ENCODE peak calls at places on chromosomes 13 and 19, in ten cellular contexts. A, D, T, W, Z, M, O, Q, X and J are unnamed samples.

GRCh38 chr19:28019901-28020300 is 1193.0 kb downstream of the UQCRFS1 start:
- DNase-seq in A (no peak), D (no peak), T (no peak), W (no peak), Z (no peak), M (no peak), O (no peak), Q (no peak), X (no peak), J (no peak)

GRCh38 chr19:55098716-55099556 is 18.5 kb downstream of the PPP1R12C start:
- DNase-seq in A (no peak), D (no peak), T (no peak), W (no peak), Z (no peak), M (no peak), O (no peak), Q (no peak), X (no peak), J (no peak)

GRCh38 chr13:99694251-99694650 is 193.0 kb downstream of the TM9SF2 start:
- DNase-seq in A (no peak), D (no peak), T (no peak), W (no peak), Z (no peak), M (no peak), O (no peak), Q (no peak), X (no peak), J (no peak)

GRCh38 chr19:46920341-46920740 is 59.5 kb downstream of the ARHGAP35 start:
- DNase-seq in A (no peak), D (no peak), T (no peak), W (no peak), Z (no peak), M (no peak), O (no peak), Q (no peak), X (no peak), J (no peak)

GRCh38 chr19:14072535-14073231 is at the start of gene MISP3:
- DNase-seq in A (peak), D (no peak), T (no peak), W (peak), Z (peak), M (no peak), O (no peak), Q (no peak), X (peak), J (peak)

GRCh38 chr19:35644987-35645679 is 3.0 kb upstream of the COX6B1 start:
- DNase-seq in A (peak), D (peak), T (peak), W (peak), Z (peak), M (peak), O (peak), Q (peak), X (peak), J (peak)

GRCh38 chr19:3868770-3869456 is at the start of gene ZFR2:
- DNase-seq in A (no peak), D (peak), T (no peak), W (no peak), Z (no peak), M (no peak), O (no peak), Q (peak), X (no peak), J (no peak)

GRCh38 chr19:58570770-58571574 is 2.2 kb downstream of the MZF1 start:
- DNase-seq in A (no peak), D (no peak), T (no peak), W (no peak), Z (peak), M (no peak), O (no peak), Q (no peak), X (no peak), J (peak)

GRCh38 chr13:79913141-79913827 is 427.6 kb downstream of the SPRY2 start:
- DNase-seq in A (no peak), D (no peak), T (no peak), W (no peak), Z (no peak), M (no peak), O (no peak), Q (no peak), X (no peak), J (no peak)

GRCh38 chr19:10532457-10532856 is 11.2 kb upstream of the ATG4D start:
- DNase-seq in A (no peak), D (no peak), T (no peak), W (no peak), Z (no peak), M (no peak), O (no peak), Q (no peak), X (no peak), J (no peak)

GRCh38 chr19:12752056-12752781 is 628 bp downstream of the BEST2 start:
- DNase-seq in A (no peak), D (no peak), T (no peak), W (no peak), Z (no peak), M (no peak), O (no peak), Q (no peak), X (no peak), J (no peak)

GRCh38 chr13:36543671-36544070 is 111.4 kb downstream of the CCNA1 start:
- DNase-seq in A (no peak), D (no peak), T (no peak), W (no peak), Z (no peak), M (no peak), O (no peak), Q (no peak), X (no peak), J (no peak)

GRCh38 chr13:75369986-75370385 is 112.0 kb downstream of the TBC1D4 start:
- DNase-seq in A (no peak), D (no peak), T (no peak), W (no peak), Z (no peak), M (no peak), O (no peak), Q (no peak), X (no peak), J (no peak)

GRCh38 chr19:18223860-18224524 is 2.2 kb downstream of the PDE4C start:
- DNase-seq in A (no peak), D (peak), T (no peak), W (no peak), Z (peak), M (no peak), O (no peak), Q (no peak), X (no peak), J (peak)

GRCh38 chr19:11710313-11710712 is 28.4 kb downstream of the ZNF823 start:
- DNase-seq in A (no peak), D (no peak), T (no peak), W (no peak), Z (no peak), M (no peak), O (no peak), Q (no peak), X (no peak), J (no peak)

GRCh38 chr13:76980075-76980718 is 11.7 kb upstream of the CLN5 start:
- DNase-seq in A (peak), D (peak), T (peak), W (peak), Z (peak), M (no peak), O (peak), Q (peak), X (peak), J (peak)

GRCh38 chr19:10747674-10748073 is 29.8 kb downstream of the DNM2 start:
- DNase-seq in A (no peak), D (no peak), T (no peak), W (no peak), Z (no peak), M (no peak), O (no peak), Q (no peak), X (no peak), J (peak)

GRCh38 chr19:44142014-44142523 is 715 bp downstream of the ZNF234 start:
- DNase-seq in A (peak), D (no peak), T (peak), W (no peak), Z (no peak), M (no peak), O (peak), Q (no peak), X (no peak), J (peak)

GRCh38 chr13:46551410-46552301 is 1.3 kb upstream of the LRCH1 start:
- DNase-seq in A (peak), D (peak), T (peak), W (peak), Z (peak), M (peak), O (peak), Q (peak), X (peak), J (peak)

GRCh38 chr19:17328517-17329060 is 6.1 kb downstream of the ANO8 start:
- DNase-seq in A (no peak), D (no peak), T (no peak), W (no peak), Z (no peak), M (no peak), O (no peak), Q (peak), X (no peak), J (no peak)

GRCh38 chr13:27704681-27705080 is 83.0 kb downstream of the POLR1D start:
- DNase-seq in A (no peak), D (no peak), T (no peak), W (no peak), Z (no peak), M (no peak), O (no peak), Q (no peak), X (no peak), J (no peak)

GRCh38 chr19:56538254-56538760 is 441 bp upstream of the ZFP28 start:
- DNase-seq in A (peak), D (peak), T (peak), W (peak), Z (peak), M (peak), O (peak), Q (peak), X (peak), J (peak)

GRCh38 chr19:45780146-45780447 is 2.2 kb downstream of the DMPK start:
- DNase-seq in A (no peak), D (no peak), T (no peak), W (no peak), Z (no peak), M (no peak), O (no peak), Q (no peak), X (no peak), J (no peak)

GRCh38 chr19:39494661-39495060 is 4.1 kb upstream of the DLL3 start:
- DNase-seq in A (no peak), D (no peak), T (no peak), W (no peak), Z (no peak), M (no peak), O (no peak), Q (no peak), X (no peak), J (no peak)

GRCh38 chr19:54653181-54653809 is 9.5 kb upstream of the LILRB4 start:
- DNase-seq in A (peak), D (no peak), T (peak), W (no peak), Z (no peak), M (no peak), O (no peak), Q (no peak), X (no peak), J (no peak)

GRCh38 chr19:47369923-47370625 is 21.0 kb downstream of the DHX34 start:
- DNase-seq in A (peak), D (no peak), T (peak), W (no peak), Z (peak), M (no peak), O (peak), Q (no peak), X (no peak), J (no peak)

GRCh38 chr19:56942749-56943148 is 102.2 kb upstream of the PEG3 start:
- DNase-seq in A (no peak), D (peak), T (no peak), W (peak), Z (peak), M (no peak), O (no peak), Q (no peak), X (no peak), J (peak)

GRCh38 chr19:6221220-6221877 is 58.4 kb downstream of the MLLT1 start:
- DNase-seq in A (no peak), D (no peak), T (no peak), W (no peak), Z (peak), M (no peak), O (no peak), Q (no peak), X (no peak), J (no peak)

GRCh38 chr19:35509018-35509652 is 4.3 kb downstream of the DMKN start:
- DNase-seq in A (no peak), D (peak), T (no peak), W (peak), Z (peak), M (no peak), O (no peak), Q (peak), X (peak), J (peak)

GRCh38 chr13:95707442-95708389 is 30.8 kb downstream of the DNAJC3 start:
- DNase-seq in A (no peak), D (no peak), T (no peak), W (no peak), Z (no peak), M (no peak), O (no peak), Q (no peak), X (no peak), J (no peak)

GRCh38 chr13:88107486-88108044 is 436.4 kb downstream of the SLITRK5 start:
- DNase-seq in A (no peak), D (no peak), T (no peak), W (no peak), Z (no peak), M (no peak), O (no peak), Q (no peak), X (no peak), J (no peak)

GRCh38 chr13:40550130-40550529 is 116.3 kb downstream of the FOXO1 start:
- DNase-seq in A (peak), D (no peak), T (no peak), W (no peak), Z (no peak), M (no peak), O (peak), Q (no peak), X (no peak), J (no peak)

GRCh38 chr13:37144661-37145060 is 39.2 kb upstream of the CSNK1A1L start:
- DNase-seq in A (peak), D (no peak), T (peak), W (no peak), Z (no peak), M (no peak), O (peak), Q (no peak), X (no peak), J (no peak)

GRCh38 chr13:30322428-30322827 is 15.1 kb upstream of the KATNAL1 start:
- DNase-seq in A (no peak), D (no peak), T (no peak), W (no peak), Z (no peak), M (no peak), O (no peak), Q (no peak), X (no peak), J (no peak)

GRCh38 chr19:48329167-48329891 is 4.0 kb downstream of the EMP3 start:
- DNase-seq in A (peak), D (peak), T (peak), W (no peak), Z (no peak), M (no peak), O (no peak), Q (peak), X (no peak), J (no peak)

GRCh38 chr19:21765151-21765550 is 2.2 kb downstream of the ZNF100 start:
- DNase-seq in A (peak), D (no peak), T (no peak), W (no peak), Z (no peak), M (no peak), O (no peak), Q (no peak), X (no peak), J (no peak)

GRCh38 chr19:21133633-21134032 is 8.2 kb upstream of the ZNF431 start:
- DNase-seq in A (no peak), D (no peak), T (no peak), W (no peak), Z (no peak), M (no peak), O (no peak), Q (no peak), X (no peak), J (no peak)

GRCh38 chr19:7628589-7629311 is 595 bp downstream of the XAB2 start:
- DNase-seq in A (no peak), D (no peak), T (no peak), W (no peak), Z (no peak), M (no peak), O (no peak), Q (no peak), X (no peak), J (no peak)
- H3K27ac ChIP-seq in A (peak), D (no peak), T (peak), W (peak), Z (peak), M (peak), O (peak), Q (peak), X (peak), J (peak)

GRCh38 chr19:1923319-1923718 is 17.7 kb upstream of the CSNK1G2 start:
- DNase-seq in A (no peak), D (no peak), T (no peak), W (no peak), Z (no peak), M (no peak), O (no peak), Q (no peak), X (no peak), J (no peak)

GRCh38 chr19:1921326-1921725 is 16.1 kb downstream of the ADAT3 start:
- DNase-seq in A (no peak), D (no peak), T (no peak), W (no peak), Z (no peak), M (no peak), O (no peak), Q (no peak), X (no peak), J (no peak)

GRCh38 chr19:1924320-1924961 is 16.5 kb upstream of the CSNK1G2 start:
- DNase-seq in A (no peak), D (no peak), T (no peak), W (no peak), Z (no peak), M (no peak), O (no peak), Q (no peak), X (no peak), J (no peak)

GRCh38 chr19:1921825-1922224 is 16.6 kb downstream of the ADAT3 start:
- DNase-seq in A (no peak), D (no peak), T (no peak), W (no peak), Z (no peak), M (no peak), O (no peak), Q (no peak), X (no peak), J (no peak)

DNA sequence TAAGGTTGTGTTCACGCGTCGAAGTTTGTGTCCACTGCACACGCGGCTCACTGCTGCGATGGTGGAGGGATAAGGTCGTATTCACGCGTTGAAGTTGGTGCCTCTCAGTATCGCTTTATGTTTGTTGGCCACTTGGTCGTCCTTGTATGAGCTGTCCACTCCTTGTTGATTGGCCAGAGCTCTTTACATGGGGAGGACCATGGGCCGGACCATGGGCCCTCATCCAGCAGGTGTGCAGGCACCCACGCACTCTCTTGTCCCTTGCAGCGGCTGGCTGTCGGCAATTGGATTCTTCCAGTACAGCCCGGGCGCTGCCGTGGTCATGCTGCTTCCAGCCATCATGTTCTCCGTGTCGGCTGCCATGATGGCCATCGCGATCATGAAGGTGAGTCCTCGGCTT is 17.6 kb downstream of the ADAT3 start:
- DNase-seq in A (no peak), D (no peak), T (no peak), W (no peak), Z (no peak), M (no peak), O (no peak), Q (no peak), X (no peak), J (no peak)
- H3K27ac ChIP-seq in A (no peak), D (no peak), T (no peak), W (no peak), Z (peak), M (no peak), O (no peak), Q (no peak), X (no peak), J (no peak)

DNA sequence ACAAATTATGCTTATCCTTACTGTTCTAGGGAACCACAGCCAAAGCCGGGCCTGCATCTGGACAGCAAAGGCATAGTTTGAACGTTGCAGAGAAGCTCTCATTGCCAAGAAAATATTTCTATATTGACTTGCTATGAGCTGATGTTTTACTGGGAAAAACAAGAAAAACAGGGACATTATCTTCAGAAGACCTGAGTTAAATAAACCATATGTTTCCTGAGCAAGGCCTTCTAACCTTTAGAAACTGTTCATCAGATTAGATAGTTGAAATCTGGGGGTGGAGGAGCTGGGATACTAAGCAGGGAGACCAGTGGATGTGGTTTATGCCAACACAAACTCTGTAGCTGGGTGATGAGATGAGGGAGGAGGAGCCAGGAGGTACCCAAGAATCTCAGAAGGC is 55.0 kb downstream of the EFNB2 start:
- DNase-seq in A (no peak), D (no peak), T (no peak), W (no peak), Z (no peak), M (no peak), O (no peak), Q (no peak), X (no peak), J (no peak)
- H3K27ac ChIP-seq in A (no peak), D (no peak), T (no peak), W (no peak), Z (no peak), M (peak), O (no peak), Q (no peak), X (no peak), J (no peak)

GRCh38 chr19:33071887-33072286 is 7.2 kb upstream of the RHPN2 start:
- DNase-seq in A (peak), D (no peak), T (no peak), W (no peak), Z (no peak), M (no peak), O (peak), Q (no peak), X (no peak), J (no peak)
- H3K27ac ChIP-seq in A (no peak), D (no peak), T (no peak), W (no peak), Z (no peak), M (no peak), O (no peak), Q (no peak), X (no peak), J (no peak)

GRCh38 chr13:110211046-110211445 is 95.9 kb downstream of the COL4A1 start:
- DNase-seq in A (no peak), D (no peak), T (no peak), W (no peak), Z (no peak), M (no peak), O (no peak), Q (no peak), X (no peak), J (no peak)
- H3K27ac ChIP-seq in A (no peak), D (no peak), T (no peak), W (no peak), Z (no peak), M (no peak), O (no peak), Q (no peak), X (no peak), J (no peak)

DNA sequence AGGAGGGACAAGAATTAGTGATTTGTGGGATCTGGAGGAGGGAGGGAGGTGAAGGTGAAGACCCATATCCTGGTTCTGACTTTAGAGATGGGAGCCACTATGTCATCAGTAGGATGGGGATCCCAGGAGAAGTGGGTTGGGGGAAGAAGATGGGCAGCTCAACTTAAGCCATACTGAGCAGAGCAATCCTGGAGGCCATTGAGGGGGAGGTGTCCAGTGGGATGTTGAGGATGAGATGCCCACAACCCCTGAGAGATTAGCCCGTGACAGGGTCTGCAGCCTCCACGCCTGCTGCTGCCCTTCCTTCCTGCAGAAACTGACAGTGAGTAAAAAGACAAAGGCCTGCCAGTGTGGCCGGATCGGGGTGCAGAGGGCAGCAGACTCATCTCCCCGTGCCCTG is 11.2 kb upstream of the SIGLEC6 start:
- DNase-seq in A (no peak), D (no peak), T (no peak), W (no peak), Z (no peak), M (no peak), O (no peak), Q (no peak), X (no peak), J (no peak)
- H3K27ac ChIP-seq in A (no peak), D (no peak), T (no peak), W (no peak), Z (no peak), M (no peak), O (no peak), Q (no peak), X (no peak), J (no peak)